ENCODE peak calls at places on chromosomes 11 and 22, in eight cellular contexts. L, V, R, M, P, B, A and E are unnamed samples.

GRCh38 chr11:100966366-100966765 is 163.2 kb downstream of the PGR start:
- DNase-seq in L (no peak), V (no peak), R (no peak), M (no peak), P (no peak), B (no peak), A (no peak), E (no peak)

GRCh38 chr11:128323381-128323780 is 264.0 kb downstream of the ETS1 start:
- DNase-seq in L (peak), V (peak), R (peak), M (no peak), P (no peak), B (no peak), A (no peak), E (peak)

GRCh38 chr22:20302438-20303228 is 17.2 kb downstream of the DGCR6L start:
- DNase-seq in L (no peak), V (no peak), R (no peak), M (no peak), P (no peak), B (no peak), A (no peak), E (no peak)

GRCh38 chr22:33726294-33726711 is 194.0 kb downstream of the LARGE1 start:
- DNase-seq in L (no peak), V (peak), R (no peak), M (no peak), P (no peak), B (no peak), A (no peak), E (no peak)

GRCh38 chr11:38448284-38448683 is 1850.2 kb upstream of the RAG2 start:
- DNase-seq in L (no peak), V (no peak), R (no peak), M (no peak), P (peak), B (no peak), A (no peak), E (peak)

GRCh38 chr11:57340228-57340627 is 2.1 kb downstream of the P2RX3 start:
- DNase-seq in L (peak), V (no peak), R (no peak), M (no peak), P (peak), B (no peak), A (no peak), E (no peak)

GRCh38 chr11:75565221-75565814 is 3.3 kb downstream of the SERPINH1 start:
- DNase-seq in L (peak), V (peak), R (no peak), M (no peak), P (peak), B (no peak), A (no peak), E (no peak)

GRCh38 chr22:37519268-37520195 is at the start of gene CARD10:
- DNase-seq in L (no peak), V (no peak), R (peak), M (no peak), P (peak), B (peak), A (no peak), E (no peak)

GRCh38 chr22:50599816-50600454 is 658 bp upstream of the MAPK8IP2 start:
- DNase-seq in L (no peak), V (no peak), R (peak), M (peak), P (no peak), B (peak), A (no peak), E (no peak)

GRCh38 chr22:45430871-45431270 is 17.4 kb downstream of the RIBC2 start:
- DNase-seq in L (no peak), V (no peak), R (no peak), M (no peak), P (no peak), B (no peak), A (no peak), E (no peak)

GRCh38 chr11:65425105-65425970 is 2.7 kb downstream of the NEAT1 start:
- DNase-seq in L (peak), V (peak), R (peak), M (peak), P (peak), B (peak), A (no peak), E (peak)

GRCh38 chr11:116579857-116580727 is 192.7 kb downstream of the BUD13 start:
- DNase-seq in L (no peak), V (no peak), R (peak), M (no peak), P (no peak), B (no peak), A (no peak), E (no peak)

GRCh38 chr11:119361056-119361787 is 14.7 kb upstream of the MFRP start:
- DNase-seq in L (peak), V (peak), R (peak), M (peak), P (peak), B (no peak), A (peak), E (peak)